ENCODE peak calls at places on chromosomes 1 and 21, in six cellular contexts. One of them, this sample, is unnamed.

GRCh38 chr21:42575111-42575510 is 61.5 kb downstream of the SLC37A1 start:
- DNase-seq in GM12864: no peak
- DNase-seq in tibial artery: peak
- DNase-seq in fibroblast of lung: no peak
- DNase-seq in EL: no peak
- DNase-seq in HEK293T: no peak
- DNase-seq in this sample: no peak

GRCh38 chr1:235650341-235651169 is 971 bp upstream of the GNG4 start:
- DNase-seq in EL: peak
- DNase-seq in HEK293T: no peak
- DNase-seq in fibroblast of lung: peak
- DNase-seq in tibial artery: no peak
- DNase-seq in GM12864: no peak
- DNase-seq in this sample: no peak

GRCh38 chr21:37408464-37409193 is 42.1 kb downstream of the DYRK1A start:
- DNase-seq in GM12864: no peak
- DNase-seq in EL: no peak
- DNase-seq in HEK293T: no peak
- DNase-seq in fibroblast of lung: no peak
- DNase-seq in tibial artery: no peak
- DNase-seq in this sample: no peak

GRCh38 chr1:172837816-172838680 is 179.1 kb downstream of the FASLG start:
- DNase-seq in HEK293T: no peak
- DNase-seq in EL: peak
- DNase-seq in GM12864: no peak
- DNase-seq in fibroblast of lung: no peak
- DNase-seq in tibial artery: no peak
- DNase-seq in this sample: no peak

GRCh38 chr1:173473599-173474011 is 3.5 kb upstream of the PRDX6 start:
- DNase-seq in HEK293T: no peak
- DNase-seq in EL: peak
- DNase-seq in GM12864: no peak
- DNase-seq in tibial artery: no peak
- DNase-seq in fibroblast of lung: peak
- DNase-seq in this sample: no peak

GRCh38 chr1:236141447-236142357 is 637 bp upstream of the GPR137B start:
- DNase-seq in HEK293T: peak
- DNase-seq in fibroblast of lung: peak
- DNase-seq in EL: peak
- DNase-seq in tibial artery: no peak
- DNase-seq in GM12864: no peak
- DNase-seq in this sample: peak

GRCh38 chr1:63991685-63992084 is 211.7 kb upstream of the UBE2U start:
- DNase-seq in HEK293T: no peak
- DNase-seq in tibial artery: no peak
- DNase-seq in GM12864: no peak
- DNase-seq in EL: no peak
- DNase-seq in fibroblast of lung: no peak
- DNase-seq in this sample: no peak

GRCh38 chr1:48673725-48674124 is 103.0 kb downstream of the BEND5 start:
- DNase-seq in fibroblast of lung: no peak
- DNase-seq in HEK293T: peak
- DNase-seq in GM12864: no peak
- DNase-seq in EL: no peak
- DNase-seq in tibial artery: no peak
- DNase-seq in this sample: no peak

GRCh38 chr1:58620259-58620658 is 43.2 kb upstream of the TACSTD2 start:
- DNase-seq in GM12864: no peak
- DNase-seq in tibial artery: no peak
- DNase-seq in EL: no peak
- DNase-seq in HEK293T: no peak
- DNase-seq in fibroblast of lung: no peak
- DNase-seq in this sample: no peak

GRCh38 chr1:183019860-183020259 is 3.4 kb upstream of the LAMC1 start:
- DNase-seq in tibial artery: no peak
- DNase-seq in HEK293T: no peak
- DNase-seq in fibroblast of lung: peak
- DNase-seq in GM12864: no peak
- DNase-seq in EL: no peak
- DNase-seq in this sample: peak

GRCh38 chr1:155882766-155883165 is 23.4 kb downstream of the SYT11 start:
- DNase-seq in GM12864: no peak
- DNase-seq in fibroblast of lung: no peak
- DNase-seq in EL: no peak
- DNase-seq in tibial artery: no peak
- DNase-seq in HEK293T: no peak
- DNase-seq in this sample: no peak

GRCh38 chr1:119046429-119047039 is 58.4 kb upstream of the TBX15 start:
- DNase-seq in tibial artery: no peak
- DNase-seq in fibroblast of lung: peak
- DNase-seq in GM12864: no peak
- DNase-seq in EL: no peak
- DNase-seq in HEK293T: no peak
- DNase-seq in this sample: no peak

GRCh38 chr1:47487826-47488450 is 50.1 kb downstream of the FOXD2 start:
- DNase-seq in tibial artery: no peak
- DNase-seq in EL: peak
- DNase-seq in fibroblast of lung: no peak
- DNase-seq in HEK293T: no peak
- DNase-seq in GM12864: no peak
- DNase-seq in this sample: no peak